ENCODE peak calls at places on chromosomes 16 and 17, in four cellular contexts. W is astrocyte, S is AG10803, U is breast epithelium. I is an unnamed sample.
A peak's percentile ranks its signal among the peaks of the same experiment; 100 is the strongest.

GRCh38 chr16:86806838-86807351 is 228.5 kb downstream of the FOXL1 start:
- DNase-seq in S (no peak), W (peak; percentile 40), U (no peak), I (no peak)

GRCh38 chr16:19375561-19376158 is 42.0 kb upstream of the TMC5 start:
- DNase-seq in S (peak; percentile 38), U (no peak), W (no peak), I (peak; percentile 26)

GRCh38 chr16:89257281-89257731 is 39.8 kb downstream of the ZNF778 start:
- DNase-seq in S (no peak), U (no peak), W (no peak), I (no peak)

GRCh38 chr16:21599994-21600773 is 807 bp downstream of the METTL9 start:
- DNase-seq in W (peak; percentile 34), U (no peak), S (no peak), I (peak; percentile 26)

GRCh38 chr16:84982434-84982833 is 28.9 kb downstream of the ZDHHC7 start:
- DNase-seq in S (no peak), U (no peak), W (no peak), I (no peak)

GRCh38 chr17:72734611-72735010 is 357.9 kb downstream of the SLC39A11 start:
- DNase-seq in U (no peak), S (no peak), W (no peak), I (no peak)

GRCh38 chr17:65531508-65532431 is 29.7 kb downstream of the AXIN2 start:
- DNase-seq in S (peak; percentile 76), U (no peak), W (peak; percentile 52), I (no peak)

GRCh38 chr16:72313903-72314302 is 141.9 kb upstream of the PMFBP1 start:
- DNase-seq in U (no peak), S (no peak), W (no peak), I (no peak)

GRCh38 chr17:62147284-62147683 is 82.2 kb upstream of the MED13 start:
- DNase-seq in U (no peak), S (no peak), W (no peak), I (no peak)

GRCh38 chr16:85882181-85882810 is 16.7 kb upstream of the IRF8 start:
- DNase-seq in S (no peak), U (no peak), W (no peak), I (no peak)

GRCh38 chr17:30210901-30211300 is 24.6 kb downstream of the SLC6A4 start:
- DNase-seq in S (no peak), U (no peak), W (no peak), I (no peak)

GRCh38 chr17:74307984-74308773 is 17.8 kb upstream of the KIF19 start:
- DNase-seq in W (peak; percentile 15), U (no peak), S (no peak), I (no peak)

GRCh38 chr16:89309438-89310122 is 92.1 kb downstream of the ZNF778 start:
- DNase-seq in W (no peak), U (no peak), S (no peak), I (no peak)

GRCh38 chr17:82317394-82318168 is at the start of gene CD7:
- DNase-seq in S (no peak), W (no peak), U (no peak), I (no peak)

GRCh38 chr17:17886747-17887146 is 50.0 kb upstream of the SREBF1 start:
- DNase-seq in U (no peak), S (no peak), W (no peak), I (no peak)

GRCh38 chr17:17887752-17888304 is 51.0 kb upstream of the SREBF1 start:
- DNase-seq in W (no peak), S (no peak), U (no peak), I (no peak)

GRCh38 chr17:17889922-17890321 is 53.1 kb upstream of the SREBF1 start:
- DNase-seq in U (no peak), S (no peak), W (no peak), I (no peak)

GRCh38 chr17:17888371-17888770 is 51.6 kb upstream of the SREBF1 start:
- DNase-seq in S (no peak), W (no peak), U (no peak), I (no peak)

GRCh38 chr17:17888821-17889220 is 52.0 kb upstream of the SREBF1 start:
- DNase-seq in S (no peak), U (no peak), W (no peak), I (no peak)
- TF ChIP-seq CTCF in S (no peak), U (no peak), W (peak; percentile 8), I (peak; percentile 23)

DNA sequence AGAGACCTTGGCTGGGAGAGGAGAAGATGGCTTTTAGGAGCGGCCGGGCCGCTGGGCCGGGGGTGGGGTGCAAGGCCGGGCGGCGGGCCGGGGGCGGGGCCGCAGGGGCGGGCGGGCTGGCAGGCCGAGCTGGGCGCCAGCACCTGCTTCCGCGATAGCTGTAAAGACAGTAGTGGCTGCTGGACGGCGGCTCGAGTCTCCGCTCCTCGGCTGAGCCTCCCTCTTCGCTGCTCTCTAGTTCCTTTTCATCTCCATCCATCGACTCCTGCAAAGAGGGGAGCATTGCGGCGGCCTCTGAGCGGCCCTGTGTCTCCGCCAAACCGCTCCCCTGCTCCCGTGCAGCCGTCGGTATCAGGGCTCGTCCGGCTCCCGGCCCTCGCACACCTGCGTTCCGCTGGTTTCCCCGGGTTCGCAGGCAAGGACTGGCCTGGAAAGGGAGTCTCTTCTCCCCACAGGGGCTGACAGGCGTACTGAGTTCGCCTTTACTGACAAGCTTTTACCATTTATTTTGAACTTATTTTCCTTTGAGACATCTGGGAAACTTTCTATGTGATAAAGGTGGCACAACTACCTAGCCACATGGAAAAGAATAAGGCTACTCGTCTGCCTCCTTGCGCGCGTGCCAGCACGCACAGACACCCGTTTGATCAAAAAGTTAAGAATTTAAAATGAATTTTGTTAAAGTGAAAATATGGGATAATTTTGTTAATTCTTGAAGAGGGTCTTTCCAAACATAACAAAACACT is at the start of gene C17orf75:
- DNase-seq in W (peak; percentile 47), S (peak; percentile 75), U (peak; percentile 83), I (peak; percentile 59)
- TF ChIP-seq CTCF in W (no peak), S (no peak), U (no peak), I (no peak)

GRCh38 chr16:30723725-30724355 is 24.4 kb upstream of the PHKG2 start:
- DNase-seq in W (no peak), S (no peak), U (no peak), I (no peak)

GRCh38 chr16:30722916-30723315 is 23.9 kb downstream of the SRCAP start:
- DNase-seq in W (no peak), U (no peak), S (no peak), I (no peak)

GRCh38 chr16:30721606-30722005 is 22.6 kb downstream of the SRCAP start:
- DNase-seq in U (no peak), S (peak; percentile 37), W (no peak), I (no peak)

GRCh38 chr16:30721167-30721566 is 22.2 kb downstream of the SRCAP start:
- DNase-seq in S (no peak), W (no peak), U (no peak), I (no peak)

DNA sequence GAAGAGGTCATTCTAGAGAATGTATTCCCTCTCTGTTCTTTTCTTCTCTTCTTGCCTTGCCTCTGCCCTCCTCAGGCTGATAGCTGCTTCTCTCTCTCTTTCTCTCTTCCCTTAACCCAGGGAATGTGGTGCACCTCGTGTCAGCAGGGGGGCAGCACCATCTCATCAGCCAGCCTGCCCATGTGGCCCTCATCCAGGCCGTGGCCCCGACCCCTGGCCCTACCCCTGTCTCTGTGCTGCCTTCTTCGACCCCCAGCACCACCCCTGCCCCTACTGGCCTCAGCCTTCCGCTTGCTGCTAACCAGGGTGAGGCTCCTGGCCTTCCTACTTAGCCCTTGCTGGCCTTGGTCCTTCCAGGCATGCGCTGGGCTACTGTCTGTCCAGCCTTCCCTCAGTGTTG is 23.5 kb downstream of the SRCAP start:
- DNase-seq in W (no peak), S (no peak), U (no peak), I (no peak)
- TF ChIP-seq CTCF in W (no peak), S (no peak), U (no peak), I (peak; percentile 20)

DNA sequence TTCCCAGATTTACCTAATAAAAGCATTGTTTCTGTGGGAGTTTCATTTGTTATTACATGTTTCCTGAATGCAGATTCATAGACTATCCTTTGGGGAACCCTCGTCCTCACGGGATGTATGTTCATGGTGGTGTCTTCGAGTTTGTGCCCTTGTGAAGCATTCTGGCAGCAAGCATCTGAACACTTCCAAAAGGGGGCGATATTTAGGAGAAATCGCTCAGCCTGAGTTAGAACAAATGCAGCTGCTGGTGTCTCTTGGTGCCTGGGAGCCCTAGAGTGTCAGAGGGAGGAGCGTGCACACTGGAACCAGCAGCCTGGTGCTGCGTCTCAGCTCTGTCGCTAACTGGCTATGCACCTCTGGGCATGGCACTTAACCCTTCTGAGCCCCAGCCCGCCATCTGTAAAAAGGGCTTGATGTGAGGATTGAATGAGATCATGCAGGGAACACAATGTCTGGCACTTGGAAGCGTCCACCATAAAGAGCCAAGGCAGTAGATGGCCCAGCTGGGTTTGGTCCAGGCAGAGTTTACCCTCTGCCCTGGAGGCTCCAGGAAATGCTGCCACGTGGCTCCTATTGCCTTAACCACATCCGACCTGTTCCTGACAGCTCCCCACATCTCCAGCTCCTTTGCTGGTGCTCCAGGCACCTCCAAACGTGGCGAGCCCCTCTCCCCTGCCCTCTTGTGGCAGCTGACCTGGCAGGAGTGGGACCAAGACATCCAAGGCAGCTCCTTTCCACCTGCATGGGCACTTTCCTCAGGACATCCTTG is 25.0 kb upstream of the C16orf78 start:
- DNase-seq in S (no peak), U (no peak), W (no peak), I (no peak)
- TF ChIP-seq CTCF in S (peak; percentile 1), U (no peak), W (no peak), I (no peak)

DNA sequence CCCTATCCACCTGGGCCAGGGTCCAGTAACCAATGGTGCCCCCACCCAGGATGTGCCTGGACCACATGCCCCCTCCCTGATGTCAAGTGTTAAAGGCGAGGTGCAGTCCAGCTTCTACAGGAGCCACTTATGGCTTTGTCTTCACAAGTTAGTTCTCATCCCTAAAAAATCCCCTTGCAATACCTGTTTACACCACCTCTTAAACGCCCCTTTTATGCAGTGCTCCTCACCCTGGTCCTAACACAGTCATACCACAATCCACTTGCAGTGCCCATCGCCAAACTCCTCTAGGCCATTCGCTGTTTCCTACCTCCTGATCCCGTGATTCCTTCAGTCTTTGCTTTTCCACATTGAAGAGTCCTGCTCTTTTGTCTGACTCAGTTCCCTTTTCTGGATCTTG is 7.1 kb downstream of the GLYR1 start:
- DNase-seq in U (no peak), S (no peak), W (no peak), I (no peak)
- TF ChIP-seq CTCF in U (no peak), S (no peak), W (no peak), I (peak; percentile 7)

GRCh38 chr16:88003736-88004135 is 52.5 kb downstream of the BANP start:
- DNase-seq in U (no peak), S (no peak), W (no peak), I (no peak)

GRCh38 chr16:88004391-88004790 is 53.2 kb downstream of the BANP start:
- DNase-seq in U (no peak), W (no peak), S (no peak), I (no peak)

GRCh38 chr16:88005968-88006367 is 54.7 kb downstream of the BANP start:
- DNase-seq in S (no peak), U (no peak), W (no peak), I (no peak)

GRCh38 chr16:88003316-88003715 is 52.1 kb downstream of the BANP start:
- DNase-seq in U (no peak), W (no peak), S (no peak), I (no peak)

GRCh38 chr16:88005148-88005547 is 53.9 kb downstream of the BANP start:
- DNase-seq in W (no peak), U (no peak), S (no peak), I (no peak)
- TF ChIP-seq CTCF in W (no peak), U (no peak), S (peak; percentile 13), I (peak; percentile 54)